ENCODE peak calls at places on chromosomes 16 and 17, in five cellular contexts. B is mammary epithelial cell, J is stomach, M is upper lobe of left lung, L is A549. Q is an unnamed sample. For H3K9me3, the result is how much of the 10 kb centered on the place peaks cover.

GRCh38 chr17:58376472-58376921 is 24.5 kb upstream of the SUPT4H1 start:
- DNase-seq in B (no peak), J (no peak), M (no peak), L (no peak), Q (no peak)

GRCh38 chr16:49505556-49505955 is 132.0 kb downstream of the C16orf78 start:
- DNase-seq in B (no peak), J (no peak), M (no peak), L (no peak), Q (no peak)

GRCh38 chr17:4161179-4161559 is 18.2 kb downstream of the CYB5D2 start:
- DNase-seq in B (peak), J (peak), M (peak), L (peak), Q (no peak)

GRCh38 chr17:79844869-79845600 is 5.8 kb upstream of the CBX4 start:
- DNase-seq in B (no peak), J (peak), M (peak), L (peak), Q (no peak)

GRCh38 chr17:10403589-10403988 is 18.2 kb downstream of the MYH8 start:
- DNase-seq in B (no peak), J (no peak), M (no peak), L (no peak), Q (no peak)

GRCh38 chr17:46742539-46743270 is 75.8 kb downstream of the WNT3 start:
- DNase-seq in B (peak), J (no peak), M (peak), L (peak), Q (no peak)

GRCh38 chr16:79169239-79169638 is 431.3 kb downstream of the MAF start:
- DNase-seq in B (no peak), J (no peak), M (peak), L (no peak), Q (no peak)

GRCh38 chr17:28993013-28993600 is 12.7 kb downstream of the SEZ6 start:
- DNase-seq in B (peak), J (no peak), M (no peak), L (peak), Q (no peak)

GRCh38 chr16:81562174-81562849 is 117.7 kb downstream of the CMIP start:
- DNase-seq in B (no peak), J (no peak), M (no peak), L (no peak), Q (no peak)

GRCh38 chr17:81191646-81192045 is 25.6 kb upstream of the AATK start:
- DNase-seq in B (no peak), J (no peak), M (no peak), L (no peak), Q (no peak)

GRCh38 chr17:81193051-81193410 is 27.0 kb upstream of the AATK start:
- DNase-seq in B (no peak), J (no peak), M (no peak), L (no peak), Q (no peak)

GRCh38 chr17:81193470-81194224 is 27.6 kb upstream of the AATK start:
- DNase-seq in B (no peak), J (no peak), M (peak), L (no peak), Q (no peak)

GRCh38 chr17:81191116-81191515 is 25.1 kb upstream of the AATK start:
- DNase-seq in B (no peak), J (no peak), M (no peak), L (no peak), Q (no peak)

GRCh38 chr17:81192386-81193050 is 26.5 kb upstream of the AATK start:
- DNase-seq in B (no peak), J (no peak), M (no peak), L (no peak), Q (no peak)
- H3K9me3 ChIP-seq in B (under half), J (under half), M (under half), L (under half), Q (under half)

DNA sequence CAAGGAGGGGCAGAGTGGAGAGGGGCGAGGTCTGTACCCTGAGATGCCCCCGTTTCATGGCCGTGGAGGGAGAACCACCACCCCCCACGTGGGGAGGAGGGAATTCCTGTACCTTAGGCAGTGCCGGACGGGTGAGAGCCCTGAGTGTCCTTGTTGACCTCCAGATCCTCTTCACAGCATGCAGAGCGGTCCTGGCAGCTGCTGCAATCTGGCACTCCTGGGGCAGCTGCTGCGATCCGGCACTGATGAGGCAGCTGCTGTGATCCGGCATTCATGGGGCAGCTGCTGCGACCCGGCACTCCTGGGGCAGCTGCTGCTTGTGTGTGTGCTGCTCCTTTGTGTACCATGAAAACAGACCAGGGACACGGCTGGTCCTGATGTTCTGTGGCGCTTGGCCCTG is 12.7 kb downstream of the ZNF778 start:
- DNase-seq in B (no peak), J (no peak), M (no peak), L (no peak), Q (no peak)
- H3K9me3 ChIP-seq in B (under half), J (under half), M (under half), L (half or more), Q (under half)

GRCh38 chr17:70314096-70314495 is 144.8 kb downstream of the KCNJ2 start:
- DNase-seq in B (no peak), J (no peak), M (no peak), L (no peak), Q (no peak)
- H3K9me3 ChIP-seq in B (under half), J (under half), M (under half), L (under half), Q (under half)

GRCh38 chr17:5182597-5183409 is 8.9 kb downstream of the ZNF594 start:
- DNase-seq in B (no peak), J (no peak), M (no peak), L (no peak), Q (no peak)
- H3K9me3 ChIP-seq in B (half or more), J (half or more), M (half or more), L (half or more), Q (half or more)